ENCODE peak calls at places on chromosomes 3 and 15, in ten cellular contexts. One of them, this sample, is unnamed.

GRCh38 chr3:107272471-107272870 is 104.8 kb upstream of the CCDC54 start:
- DNase-seq in AG04450: no peak
- DNase-seq in MM.1S: no peak
- DNase-seq in brain microvascular endothelial cell: no peak
- DNase-seq in neural progenitor cell: no peak
- DNase-seq in uterus: no peak
- DNase-seq in lower lobe of right lung: no peak
- DNase-seq in endothelial cell: no peak
- DNase-seq in H9: no peak
- DNase-seq in kidney epithelial cell: no peak
- DNase-seq in this sample: no peak

GRCh38 chr3:142641504-142641903 is 45.3 kb downstream of the PLS1 start:
- DNase-seq in brain microvascular endothelial cell: no peak
- DNase-seq in H9: no peak
- DNase-seq in uterus: no peak
- DNase-seq in MM.1S: no peak
- DNase-seq in lower lobe of right lung: no peak
- DNase-seq in AG04450: no peak
- DNase-seq in endothelial cell: no peak
- DNase-seq in kidney epithelial cell: no peak
- DNase-seq in neural progenitor cell: no peak
- DNase-seq in this sample: no peak

GRCh38 chr15:87369269-87369668 is 887.3 kb downstream of the NTRK3 start:
- DNase-seq in uterus: no peak
- DNase-seq in neural progenitor cell: no peak
- DNase-seq in endothelial cell: no peak
- DNase-seq in AG04450: peak
- DNase-seq in MM.1S: no peak
- DNase-seq in H9: no peak
- DNase-seq in lower lobe of right lung: no peak
- DNase-seq in brain microvascular endothelial cell: peak
- DNase-seq in kidney epithelial cell: peak
- DNase-seq in this sample: no peak

GRCh38 chr3:182233957-182234356 is 522.2 kb downstream of the SOX2 start:
- DNase-seq in neural progenitor cell: no peak
- DNase-seq in kidney epithelial cell: no peak
- DNase-seq in MM.1S: no peak
- DNase-seq in lower lobe of right lung: no peak
- DNase-seq in H9: no peak
- DNase-seq in uterus: no peak
- DNase-seq in AG04450: no peak
- DNase-seq in endothelial cell: no peak
- DNase-seq in brain microvascular endothelial cell: no peak
- DNase-seq in this sample: no peak

GRCh38 chr3:155356594-155357370 is 63.3 kb upstream of the STRIT1 start:
- DNase-seq in neural progenitor cell: peak
- DNase-seq in uterus: no peak
- DNase-seq in H9: peak
- DNase-seq in AG04450: no peak
- DNase-seq in lower lobe of right lung: no peak
- DNase-seq in brain microvascular endothelial cell: no peak
- DNase-seq in kidney epithelial cell: no peak
- DNase-seq in endothelial cell: no peak
- DNase-seq in MM.1S: no peak
- DNase-seq in this sample: no peak

GRCh38 chr3:35673017-35673416 is 33.7 kb downstream of the ARPP21 start:
- DNase-seq in neural progenitor cell: no peak
- DNase-seq in MM.1S: no peak
- DNase-seq in lower lobe of right lung: no peak
- DNase-seq in AG04450: no peak
- DNase-seq in endothelial cell: no peak
- DNase-seq in uterus: no peak
- DNase-seq in kidney epithelial cell: no peak
- DNase-seq in brain microvascular endothelial cell: no peak
- DNase-seq in H9: no peak
- DNase-seq in this sample: no peak

GRCh38 chr15:97960364-97961066 is at the start of gene ARRDC4:
- DNase-seq in AG04450: peak
- DNase-seq in H9: peak
- DNase-seq in endothelial cell: peak
- DNase-seq in neural progenitor cell: peak
- DNase-seq in uterus: peak
- DNase-seq in MM.1S: peak
- DNase-seq in kidney epithelial cell: peak
- DNase-seq in lower lobe of right lung: peak
- DNase-seq in brain microvascular endothelial cell: peak
- DNase-seq in this sample: peak

GRCh38 chr3:188863999-188864406 is 307.8 kb upstream of the TPRG1 start:
- DNase-seq in endothelial cell: no peak
- DNase-seq in H9: no peak
- DNase-seq in lower lobe of right lung: no peak
- DNase-seq in neural progenitor cell: no peak
- DNase-seq in uterus: no peak
- DNase-seq in brain microvascular endothelial cell: no peak
- DNase-seq in MM.1S: no peak
- DNase-seq in kidney epithelial cell: no peak
- DNase-seq in AG04450: peak
- DNase-seq in this sample: no peak

GRCh38 chr15:52183562-52184173 is 7.5 kb downstream of the GNB5 start:
- DNase-seq in brain microvascular endothelial cell: peak
- DNase-seq in lower lobe of right lung: no peak
- DNase-seq in kidney epithelial cell: no peak
- DNase-seq in neural progenitor cell: peak
- DNase-seq in endothelial cell: peak
- DNase-seq in uterus: no peak
- DNase-seq in H9: no peak
- DNase-seq in AG04450: no peak
- DNase-seq in MM.1S: peak
- DNase-seq in this sample: no peak

GRCh38 chr3:72255736-72256559 is 471.0 kb upstream of the PROK2 start:
- DNase-seq in lower lobe of right lung: peak
- DNase-seq in endothelial cell: no peak
- DNase-seq in neural progenitor cell: no peak
- DNase-seq in uterus: peak
- DNase-seq in kidney epithelial cell: peak
- DNase-seq in brain microvascular endothelial cell: no peak
- DNase-seq in H9: no peak
- DNase-seq in MM.1S: peak
- DNase-seq in AG04450: no peak
- DNase-seq in this sample: no peak

GRCh38 chr15:70976856-70977255 is 84.2 kb downstream of the LRRC49 start:
- DNase-seq in AG04450: peak
- DNase-seq in brain microvascular endothelial cell: no peak
- DNase-seq in lower lobe of right lung: no peak
- DNase-seq in neural progenitor cell: no peak
- DNase-seq in uterus: no peak
- DNase-seq in H9: no peak
- DNase-seq in kidney epithelial cell: no peak
- DNase-seq in endothelial cell: no peak
- DNase-seq in MM.1S: no peak
- DNase-seq in this sample: no peak

GRCh38 chr3:191246628-191247027 is 47.6 kb downstream of the OSTN start:
- DNase-seq in neural progenitor cell: no peak
- DNase-seq in lower lobe of right lung: no peak
- DNase-seq in H9: no peak
- DNase-seq in uterus: no peak
- DNase-seq in endothelial cell: no peak
- DNase-seq in brain microvascular endothelial cell: peak
- DNase-seq in kidney epithelial cell: peak
- DNase-seq in AG04450: no peak
- DNase-seq in MM.1S: no peak
- DNase-seq in this sample: no peak

DNA sequence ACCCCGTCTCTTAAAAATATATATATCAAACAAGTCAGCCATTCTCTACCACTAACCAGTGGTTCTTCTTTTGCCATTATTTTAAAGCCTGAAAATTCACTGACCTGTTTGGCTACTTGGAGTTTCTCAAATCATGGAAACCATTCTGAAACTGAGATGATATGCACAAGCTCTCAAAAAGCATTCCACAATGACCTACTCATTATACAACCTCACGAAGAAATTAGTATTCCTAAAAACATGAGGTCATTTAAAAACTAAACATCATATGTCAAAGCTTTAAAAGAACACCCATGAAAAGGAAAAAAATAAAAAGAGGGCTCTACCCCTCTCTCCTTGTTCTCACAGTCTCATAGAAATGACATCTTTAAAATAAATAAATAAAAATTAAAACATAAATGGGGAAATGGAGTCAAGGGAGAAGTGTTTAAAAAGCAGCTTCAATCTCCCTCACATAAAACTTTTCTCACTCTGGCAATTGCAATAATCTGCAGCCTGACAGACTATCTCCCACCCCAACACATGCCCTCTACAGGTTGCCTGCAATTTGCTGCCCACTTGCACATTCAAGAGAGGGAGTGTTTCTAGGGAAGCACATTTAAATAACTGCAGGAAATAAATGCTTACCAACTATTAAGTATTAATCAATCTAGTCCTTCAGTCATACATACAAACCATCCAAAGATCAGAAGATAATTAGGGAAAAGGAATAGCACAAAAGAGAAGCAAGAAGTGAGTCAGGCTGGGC is 73.3 kb downstream of the TRANK1 start:
- DNase-seq in uterus: no peak
- DNase-seq in endothelial cell: no peak
- DNase-seq in H9: no peak
- DNase-seq in brain microvascular endothelial cell: no peak
- DNase-seq in neural progenitor cell: no peak
- DNase-seq in AG04450: no peak
- DNase-seq in kidney epithelial cell: no peak
- DNase-seq in MM.1S: no peak
- DNase-seq in lower lobe of right lung: no peak
- DNase-seq in this sample: no peak
- TF ChIP-seq CTCF in uterus: no peak
- TF ChIP-seq CTCF in endothelial cell: no peak
- TF ChIP-seq CTCF in H9: peak
- TF ChIP-seq CTCF in brain microvascular endothelial cell: peak
- TF ChIP-seq CTCF in neural progenitor cell: peak
- TF ChIP-seq CTCF in AG04450: peak
- TF ChIP-seq CTCF in kidney epithelial cell: no peak
- TF ChIP-seq CTCF in MM.1S: no peak
- TF ChIP-seq CTCF in lower lobe of right lung: no peak
- TF ChIP-seq CTCF in this sample: no peak

GRCh38 chr15:48406911-48407310 is 75.7 kb downstream of the DUT start:
- DNase-seq in H9: no peak
- DNase-seq in lower lobe of right lung: no peak
- DNase-seq in neural progenitor cell: no peak
- DNase-seq in MM.1S: no peak
- DNase-seq in uterus: no peak
- DNase-seq in kidney epithelial cell: no peak
- DNase-seq in brain microvascular endothelial cell: no peak
- DNase-seq in endothelial cell: no peak
- DNase-seq in AG04450: no peak
- DNase-seq in this sample: no peak
- TF ChIP-seq CTCF in H9: peak
- TF ChIP-seq CTCF in lower lobe of right lung: no peak
- TF ChIP-seq CTCF in neural progenitor cell: peak
- TF ChIP-seq CTCF in MM.1S: peak
- TF ChIP-seq CTCF in uterus: no peak
- TF ChIP-seq CTCF in kidney epithelial cell: peak
- TF ChIP-seq CTCF in brain microvascular endothelial cell: peak
- TF ChIP-seq CTCF in endothelial cell: no peak
- TF ChIP-seq CTCF in AG04450: peak
- TF ChIP-seq CTCF in this sample: peak

DNA sequence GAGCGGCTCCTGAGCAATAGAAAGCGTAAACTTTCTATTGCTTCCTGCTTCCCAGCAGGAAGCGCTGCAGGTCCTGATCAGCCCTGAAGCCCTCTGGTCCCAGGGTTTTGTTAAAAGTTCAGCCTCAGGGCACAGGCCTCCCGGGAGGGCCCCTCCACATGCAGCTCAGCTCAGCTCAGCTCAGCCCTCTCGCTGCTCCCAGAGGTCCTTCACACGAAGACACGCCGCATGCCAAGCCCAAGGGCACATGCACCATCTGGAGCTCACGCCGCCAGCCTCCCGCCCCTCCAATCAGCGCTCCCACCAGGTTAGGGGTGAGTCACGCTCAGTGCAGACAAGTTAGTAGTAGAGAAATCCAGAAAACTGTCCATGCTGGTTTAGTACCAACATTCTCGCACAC is 12.7 kb downstream of the TKT start:
- DNase-seq in H9: peak
- DNase-seq in MM.1S: no peak
- DNase-seq in brain microvascular endothelial cell: peak
- DNase-seq in uterus: no peak
- DNase-seq in neural progenitor cell: no peak
- DNase-seq in kidney epithelial cell: no peak
- DNase-seq in lower lobe of right lung: peak
- DNase-seq in AG04450: no peak
- DNase-seq in endothelial cell: peak
- DNase-seq in this sample: no peak
- TF ChIP-seq CTCF in H9: no peak
- TF ChIP-seq CTCF in MM.1S: no peak
- TF ChIP-seq CTCF in brain microvascular endothelial cell: peak
- TF ChIP-seq CTCF in uterus: no peak
- TF ChIP-seq CTCF in neural progenitor cell: no peak
- TF ChIP-seq CTCF in kidney epithelial cell: no peak
- TF ChIP-seq CTCF in lower lobe of right lung: no peak
- TF ChIP-seq CTCF in AG04450: no peak
- TF ChIP-seq CTCF in endothelial cell: no peak
- TF ChIP-seq CTCF in this sample: no peak

GRCh38 chr3:23888617-23889228 is 28.1 kb downstream of the NKIRAS1 start:
- DNase-seq in brain microvascular endothelial cell: peak
- DNase-seq in AG04450: no peak
- DNase-seq in uterus: no peak
- DNase-seq in neural progenitor cell: no peak
- DNase-seq in lower lobe of right lung: no peak
- DNase-seq in kidney epithelial cell: no peak
- DNase-seq in endothelial cell: no peak
- DNase-seq in MM.1S: peak
- DNase-seq in H9: no peak
- DNase-seq in this sample: no peak
- TF ChIP-seq CTCF in brain microvascular endothelial cell: peak
- TF ChIP-seq CTCF in AG04450: peak
- TF ChIP-seq CTCF in uterus: peak
- TF ChIP-seq CTCF in neural progenitor cell: peak
- TF ChIP-seq CTCF in lower lobe of right lung: peak
- TF ChIP-seq CTCF in kidney epithelial cell: peak
- TF ChIP-seq CTCF in endothelial cell: peak
- TF ChIP-seq CTCF in MM.1S: peak
- TF ChIP-seq CTCF in H9: peak
- TF ChIP-seq CTCF in this sample: peak

GRCh38 chr3:10772230-10773161 is 43.5 kb upstream of the SLC6A11 start:
- DNase-seq in AG04450: no peak
- DNase-seq in uterus: no peak
- DNase-seq in kidney epithelial cell: no peak
- DNase-seq in brain microvascular endothelial cell: no peak
- DNase-seq in MM.1S: peak
- DNase-seq in lower lobe of right lung: no peak
- DNase-seq in H9: peak
- DNase-seq in endothelial cell: peak
- DNase-seq in neural progenitor cell: peak
- DNase-seq in this sample: no peak
- TF ChIP-seq CTCF in AG04450: no peak
- TF ChIP-seq CTCF in uterus: no peak
- TF ChIP-seq CTCF in kidney epithelial cell: no peak
- TF ChIP-seq CTCF in brain microvascular endothelial cell: peak
- TF ChIP-seq CTCF in MM.1S: peak
- TF ChIP-seq CTCF in lower lobe of right lung: no peak
- TF ChIP-seq CTCF in H9: peak
- TF ChIP-seq CTCF in endothelial cell: peak
- TF ChIP-seq CTCF in neural progenitor cell: peak
- TF ChIP-seq CTCF in this sample: no peak

This sample was measured in CD14-positive monocyte.